ENCODE peak calls at places on chromosomes 12 and 14, in seven cellular contexts. F is DMS53; L is CD8-positive, alpha-beta memory T cell; B is CD8-positive, alpha-beta T cell; S is A172; A is testis; U is esophagus squamous epithelium. W is an unnamed sample.

GRCh38 chr14:105894978-105895881 is 368.8 kb downstream of the TMEM121 start:
- DNase-seq in F (no peak), S (no peak), B (no peak), A (no peak), L (peak), U (no peak), W (no peak)

GRCh38 chr12:46450279-46450748 is 77.7 kb upstream of the SLC38A2 start:
- DNase-seq in L (no peak), B (no peak), F (peak), A (peak), S (no peak), U (no peak), W (peak)

GRCh38 chr14:93736378-93737014 is 51.8 kb downstream of the PRIMA1 start:
- DNase-seq in U (no peak), A (no peak), S (no peak), L (no peak), F (no peak), B (no peak), W (no peak)

GRCh38 chr14:56120091-56120632 is 2.0 kb downstream of the PELI2 start:
- DNase-seq in B (no peak), A (peak), U (no peak), S (no peak), F (peak), L (no peak), W (peak)

GRCh38 chr14:73491256-73491976 is 683 bp downstream of the RIOX1 start:
- DNase-seq in U (no peak), S (peak), B (peak), F (peak), L (peak), A (peak), W (peak)

GRCh38 chr12:88006351-88006750 is 22.9 kb downstream of the C12orf50 start:
- DNase-seq in L (no peak), F (no peak), U (no peak), A (no peak), B (no peak), S (no peak), W (no peak)

GRCh38 chr12:97134495-97134894 is 227.4 kb downstream of the NEDD1 start:
- DNase-seq in S (no peak), L (no peak), A (no peak), B (no peak), F (peak), U (no peak), W (no peak)

GRCh38 chr12:98725481-98726247 is 80.6 kb downstream of the APAF1 start:
- DNase-seq in B (no peak), S (peak), U (no peak), L (no peak), A (peak), F (peak), W (peak)

GRCh38 chr14:101636081-101636560 is 74.8 kb downstream of the DIO3 start:
- DNase-seq in A (no peak), U (no peak), B (no peak), L (no peak), S (no peak), F (no peak), W (no peak)

GRCh38 chr14:33777651-33778050 is 173.2 kb downstream of the EGLN3 start:
- DNase-seq in A (no peak), B (no peak), U (no peak), S (peak), F (no peak), L (no peak), W (no peak)

GRCh38 chr12:46944104-46944503 is 118.3 kb upstream of the SLC38A4 start:
- DNase-seq in L (no peak), A (peak), U (no peak), S (peak), B (no peak), F (peak), W (peak)

GRCh38 chr12:58731096-58731495 is 189.2 kb downstream of the LRIG3 start:
- DNase-seq in B (no peak), F (no peak), S (no peak), A (no peak), L (no peak), U (no peak), W (no peak)

GRCh38 chr12:78229491-78230209 is 399.0 kb downstream of the NAV3 start:
- DNase-seq in A (peak), S (peak), B (no peak), U (no peak), L (no peak), F (peak), W (peak)

GRCh38 chr14:42047421-42048045 is 440.9 kb downstream of the LRFN5 start:
- DNase-seq in B (no peak), S (peak), L (no peak), U (no peak), A (no peak), F (no peak), W (no peak)

GRCh38 chr12:23502259-23502658 is 447.2 kb downstream of the SOX5 start:
- DNase-seq in U (no peak), F (no peak), L (no peak), B (no peak), A (no peak), S (no peak), W (no peak)

W was measured in HT-29.